ENCODE peak calls at places on chromosome 6, in seven cellular contexts. I, B, L, G, D, H and U are unnamed samples. For H3K4me1, the result is how much of the 10 kb centered on the place peaks cover.

GRCh38 chr6:77231438-77232305 is 231.6 kb downstream of the HTR1B start:
- DNase-seq in D (no peak), L (no peak), H (no peak), G (no peak), B (no peak), I (no peak), U (no peak)

GRCh38 chr6:42627044-42627443 is 63.2 kb downstream of the UBR2 start:
- DNase-seq in D (no peak), L (no peak), B (no peak), H (no peak), I (no peak), G (peak), U (no peak)

GRCh38 chr6:3328796-3329195 is 70.0 kb downstream of the PSMG4 start:
- DNase-seq in L (no peak), D (no peak), I (no peak), B (no peak), H (no peak), G (no peak), U (no peak)

GRCh38 chr6:64083261-64083660 is 447.7 kb downstream of the PHF3 start:
- DNase-seq in G (no peak), H (no peak), D (no peak), I (no peak), B (no peak), L (no peak), U (no peak)

GRCh38 chr6:138250513-138251247 is 32.4 kb upstream of the PBOV1 start:
- DNase-seq in I (no peak), D (no peak), B (no peak), G (no peak), H (no peak), L (no peak), U (no peak)

GRCh38 chr6:167906899-167907298 is 80.2 kb downstream of the AFDN start:
- DNase-seq in H (no peak), L (no peak), D (no peak), G (no peak), I (peak), B (no peak), U (no peak)

GRCh38 chr6:30814137-30815084 is 69.9 kb upstream of the DDR1 start:
- DNase-seq in D (no peak), I (no peak), L (peak), B (no peak), G (peak), H (no peak), U (no peak)

GRCh38 chr6:136772685-136773472 is 19.4 kb downstream of the MAP3K5 start:
- DNase-seq in L (no peak), I (no peak), G (no peak), H (no peak), B (peak), D (no peak), U (no peak)

GRCh38 chr6:157761926-157762325 is 61.1 kb upstream of the SNX9 start:
- DNase-seq in H (no peak), D (no peak), I (no peak), L (no peak), G (no peak), B (no peak), U (no peak)

GRCh38 chr6:157763894-157764345 is 59.1 kb upstream of the SNX9 start:
- DNase-seq in G (no peak), D (no peak), I (no peak), H (no peak), B (peak), L (no peak), U (peak)

GRCh38 chr6:157764346-157765068 is 58.5 kb upstream of the SNX9 start:
- DNase-seq in H (no peak), G (peak), D (peak), L (peak), B (peak), I (no peak), U (peak)

GRCh38 chr6:157762636-157763035 is 60.4 kb upstream of the SNX9 start:
- DNase-seq in B (no peak), H (no peak), D (peak), L (no peak), G (peak), I (no peak), U (no peak)

GRCh38 chr6:157763129-157763893 is 59.7 kb upstream of the SNX9 start:
- DNase-seq in D (peak), L (peak), B (no peak), G (peak), H (peak), I (no peak), U (peak)
- TF ChIP-seq SIN3A in D (peak), L (no peak), B (no peak), G (no peak), H (peak), I (no peak), U (no peak)

DNA sequence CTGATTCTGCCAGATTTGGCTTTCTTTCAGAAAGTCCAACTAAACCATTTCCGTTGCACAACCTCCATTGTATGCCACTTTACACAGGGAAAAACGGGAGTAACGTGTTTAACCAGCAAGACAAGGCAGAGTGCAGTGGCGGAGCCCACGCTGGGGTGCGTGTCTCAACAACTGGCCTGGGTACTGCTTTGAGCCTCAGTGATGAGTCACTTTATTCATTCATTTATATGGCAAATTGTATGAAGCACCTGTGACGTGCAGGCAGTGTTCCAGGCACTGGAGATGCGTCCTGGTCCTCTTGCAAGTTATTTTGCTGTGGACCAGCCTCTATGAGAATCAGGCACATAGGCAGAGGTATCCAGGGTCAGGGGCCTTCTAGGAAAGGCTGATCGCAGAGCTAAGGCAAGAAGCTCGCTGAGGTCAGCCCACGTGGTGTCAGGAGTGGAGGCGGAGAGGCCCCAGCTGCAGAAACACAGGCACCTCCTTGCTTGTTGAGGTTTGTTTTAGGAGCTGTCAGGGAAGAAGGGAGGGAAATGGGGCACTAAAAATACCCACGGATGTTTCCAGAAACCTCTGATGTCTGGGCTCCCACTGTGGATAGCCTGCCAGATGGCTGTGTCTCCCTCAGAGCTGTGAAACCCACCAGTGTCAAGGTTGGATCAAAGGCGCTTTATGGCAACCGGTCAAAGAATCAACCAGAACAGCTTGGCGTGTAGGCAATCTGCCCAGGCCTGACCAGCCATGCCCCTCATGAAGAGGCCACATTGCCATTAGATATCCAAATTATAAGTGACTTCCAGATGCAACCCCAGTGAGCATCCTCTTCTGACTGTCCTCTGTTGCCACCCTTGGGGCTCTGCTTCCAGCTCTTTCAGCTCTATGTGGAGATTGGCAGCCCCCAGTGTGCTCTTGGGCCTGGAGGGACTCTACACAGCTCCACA is 157.2 kb downstream of the CD83 start:
- DNase-seq in H (no peak), G (no peak), L (no peak), B (no peak), D (no peak), I (no peak), U (no peak)
- H3K4me1 ChIP-seq in H (under half), G (under half), L (under half), B (under half), D (under half), I (under half), U (under half)

GRCh38 chr6:17281100-17281496 is at the start of gene RBM24:
- DNase-seq in D (peak), L (peak), H (no peak), G (no peak), I (peak), B (no peak), U (no peak)
- TF ChIP-seq SIN3A in D (no peak), L (no peak), H (no peak), G (no peak), I (no peak), B (no peak), U (no peak)

GRCh38 chr6:150140236-150140969 is 2.4 kb upstream of the PPP1R14C start:
- DNase-seq in H (no peak), L (no peak), G (no peak), I (no peak), D (no peak), B (no peak), U (no peak)
- H3K4me1 ChIP-seq in H (under half), L (under half), G (under half), I (under half), D (under half), B (under half), U (under half)

DNA sequence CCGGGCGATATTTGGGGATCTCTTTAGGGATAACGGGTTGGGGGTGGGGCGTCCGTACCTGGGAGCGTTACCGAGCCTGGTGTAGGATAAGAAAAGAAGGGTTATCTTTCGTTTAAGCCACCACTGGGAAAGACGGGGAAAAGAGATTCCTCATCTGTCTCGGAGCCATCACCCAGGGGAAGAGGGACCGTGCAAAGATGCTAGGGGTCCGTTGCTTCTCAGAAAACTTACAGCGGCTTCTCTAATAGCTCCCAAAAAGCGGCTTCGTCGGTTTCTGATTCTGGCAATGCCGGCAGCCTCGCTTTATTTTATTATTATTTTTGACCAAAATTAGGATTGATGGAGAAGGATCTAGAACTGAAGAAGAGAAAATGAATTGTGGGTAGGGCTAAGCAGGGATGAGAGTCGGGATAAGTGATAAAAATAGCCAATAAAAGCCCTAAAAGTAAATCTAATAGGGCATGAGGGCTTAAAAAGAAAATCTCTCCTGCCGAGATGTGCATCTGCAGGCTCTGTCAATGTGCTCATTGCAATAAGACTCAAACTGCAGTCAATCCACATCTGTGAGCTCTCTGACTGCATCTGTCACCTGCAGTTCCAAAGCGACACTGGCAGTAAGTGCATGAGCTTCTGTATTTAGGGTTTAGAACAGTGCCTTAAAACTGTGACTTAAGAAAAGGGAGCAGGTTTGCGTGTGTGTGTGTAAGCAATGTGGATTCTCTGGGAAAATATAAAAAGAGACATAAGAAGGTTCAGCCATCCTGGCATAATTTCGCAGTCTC is 801 bp downstream of the TBPL1 start:
- DNase-seq in G (no peak), L (no peak), D (no peak), B (no peak), I (peak), H (no peak), U (no peak)
- TF ChIP-seq SIN3A in G (no peak), L (no peak), D (no peak), B (no peak), I (no peak), H (no peak), U (no peak)

GRCh38 chr6:11273406-11274065 is 41.1 kb upstream of the NEDD9 start:
- DNase-seq in H (no peak), L (no peak), D (no peak), G (no peak), I (no peak), B (no peak), U (no peak)
- H3K4me1 ChIP-seq in H (under half), L (under half), D (half or more), G (under half), I (under half), B (under half), U (under half)

GRCh38 chr6:69832558-69832957 is 33.8 kb upstream of the COL19A1 start:
- DNase-seq in H (no peak), B (no peak), L (no peak), G (no peak), I (no peak), D (no peak), U (no peak)

GRCh38 chr6:69825904-69826303 is 29.1 kb upstream of the LMBRD1 start:
- DNase-seq in H (no peak), I (no peak), D (peak), L (no peak), B (no peak), G (no peak), U (no peak)

DNA sequence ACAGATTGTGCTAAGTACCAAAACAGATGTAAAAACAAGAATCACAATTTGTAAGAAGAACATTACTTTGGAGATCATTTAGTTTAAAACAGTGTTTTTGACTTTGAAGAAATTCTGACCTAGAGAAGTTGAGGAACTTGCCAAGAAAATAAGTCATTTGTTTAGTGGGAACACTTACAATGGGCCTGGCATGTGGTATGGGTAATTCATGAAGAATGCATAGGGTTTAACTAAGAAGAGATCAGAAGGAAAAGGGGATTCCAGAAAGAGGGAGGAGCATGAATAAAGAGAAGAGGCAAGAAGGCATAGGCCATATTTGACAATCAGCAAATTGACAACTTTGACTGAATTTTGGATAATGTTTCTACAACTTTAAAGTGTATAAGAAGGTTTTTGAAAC is 30.7 kb upstream of the LMBRD1 start:
- DNase-seq in H (no peak), I (no peak), G (no peak), D (no peak), L (no peak), B (no peak), U (no peak)
- TF ChIP-seq SIN3A in H (no peak), I (no peak), G (no peak), D (no peak), L (no peak), B (no peak), U (no peak)

DNA sequence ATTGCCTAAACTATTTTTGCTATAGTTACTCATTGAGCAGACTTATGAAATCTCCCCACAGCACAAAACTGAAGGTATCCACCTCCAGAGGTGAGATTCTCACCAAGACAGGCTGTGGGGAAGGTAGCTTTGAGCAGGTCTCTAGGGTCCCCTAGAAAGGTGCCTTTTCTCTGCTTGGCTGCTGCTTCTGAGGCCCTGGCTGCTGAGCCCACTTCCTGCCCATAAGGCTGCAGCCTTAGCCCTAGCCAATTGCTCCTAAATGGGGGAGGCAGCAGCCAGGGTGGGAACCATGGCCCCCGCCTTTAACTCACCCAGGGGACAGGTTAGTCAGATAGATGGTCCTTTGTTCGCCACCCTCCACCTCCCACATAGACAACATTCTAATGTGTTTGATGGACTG is 3.6 kb downstream of the NT5E start:
- DNase-seq in I (no peak), B (no peak), H (no peak), G (no peak), L (no peak), D (no peak), U (no peak)
- H3K4me1 ChIP-seq in I (under half), B (under half), H (under half), G (under half), L (half or more), D (half or more), U (half or more)

GRCh38 chr6:113457156-113457555 is 400.0 kb upstream of the MARCKS start:
- DNase-seq in B (no peak), L (no peak), H (no peak), G (no peak), D (no peak), I (no peak), U (no peak)
- TF ChIP-seq SIN3A in B (no peak), L (no peak), H (no peak), G (no peak), D (no peak), I (no peak), U (no peak)